ENCODE peak calls at places on chromosomes 2 and 18, in six cellular contexts. One of them, this sample, is unnamed.

GRCh38 chr18:57231846-57232245 is 85.0 kb downstream of the BOD1L2 start:
- DNase-seq in head of caudate nucleus: no peak
- DNase-seq in effector memory CD8-positive, alpha-beta T cell: no peak
- DNase-seq in CD8-positive, alpha-beta T cell: no peak
- DNase-seq in mesenteric fat pad: no peak
- DNase-seq in cerebellum: no peak
- DNase-seq in this sample: no peak

GRCh38 chr2:237482485-237482884 is 4.6 kb upstream of the MLPH start:
- DNase-seq in head of caudate nucleus: peak
- DNase-seq in effector memory CD8-positive, alpha-beta T cell: no peak
- DNase-seq in CD8-positive, alpha-beta T cell: no peak
- DNase-seq in mesenteric fat pad: peak
- DNase-seq in cerebellum: no peak
- DNase-seq in this sample: peak

GRCh38 chr2:111191877-111192276 is 71.2 kb downstream of the BCL2L11 start:
- DNase-seq in head of caudate nucleus: no peak
- DNase-seq in effector memory CD8-positive, alpha-beta T cell: no peak
- DNase-seq in CD8-positive, alpha-beta T cell: no peak
- DNase-seq in mesenteric fat pad: no peak
- DNase-seq in cerebellum: no peak
- DNase-seq in this sample: no peak

GRCh38 chr2:3413642-3414041 is 34.1 kb downstream of the TRAPPC12 start:
- DNase-seq in head of caudate nucleus: no peak
- DNase-seq in effector memory CD8-positive, alpha-beta T cell: no peak
- DNase-seq in CD8-positive, alpha-beta T cell: no peak
- DNase-seq in mesenteric fat pad: no peak
- DNase-seq in cerebellum: no peak
- DNase-seq in this sample: no peak

GRCh38 chr2:196284901-196285589 is 113.7 kb upstream of the STK17B start:
- DNase-seq in head of caudate nucleus: no peak
- DNase-seq in effector memory CD8-positive, alpha-beta T cell: no peak
- DNase-seq in CD8-positive, alpha-beta T cell: no peak
- DNase-seq in mesenteric fat pad: no peak
- DNase-seq in cerebellum: no peak
- DNase-seq in this sample: no peak

GRCh38 chr2:130847776-130848517 is 11.2 kb downstream of the ARHGEF4 start:
- DNase-seq in head of caudate nucleus: no peak
- DNase-seq in effector memory CD8-positive, alpha-beta T cell: no peak
- DNase-seq in CD8-positive, alpha-beta T cell: no peak
- DNase-seq in mesenteric fat pad: no peak
- DNase-seq in cerebellum: no peak
- DNase-seq in this sample: no peak

GRCh38 chr2:48527211-48527880 is 2.6 kb upstream of the STON1 start:
- DNase-seq in head of caudate nucleus: no peak
- DNase-seq in effector memory CD8-positive, alpha-beta T cell: no peak
- DNase-seq in CD8-positive, alpha-beta T cell: no peak
- DNase-seq in mesenteric fat pad: no peak
- DNase-seq in cerebellum: no peak
- DNase-seq in this sample: no peak

GRCh38 chr2:3643371-3644245 is 14.4 kb upstream of the ALLC start:
- DNase-seq in head of caudate nucleus: peak
- DNase-seq in effector memory CD8-positive, alpha-beta T cell: no peak
- DNase-seq in CD8-positive, alpha-beta T cell: no peak
- DNase-seq in mesenteric fat pad: peak
- DNase-seq in cerebellum: no peak
- DNase-seq in this sample: no peak

GRCh38 chr2:36351291-36352023 is 4.1 kb upstream of the CRIM1 start:
- DNase-seq in head of caudate nucleus: no peak
- DNase-seq in effector memory CD8-positive, alpha-beta T cell: no peak
- DNase-seq in CD8-positive, alpha-beta T cell: no peak
- DNase-seq in mesenteric fat pad: no peak
- DNase-seq in cerebellum: no peak
- DNase-seq in this sample: no peak

GRCh38 chr18:72181241-72181764 is 362.8 kb downstream of the CBLN2 start:
- DNase-seq in head of caudate nucleus: no peak
- DNase-seq in effector memory CD8-positive, alpha-beta T cell: no peak
- DNase-seq in CD8-positive, alpha-beta T cell: no peak
- DNase-seq in mesenteric fat pad: no peak
- DNase-seq in cerebellum: no peak
- DNase-seq in this sample: no peak

GRCh38 chr2:109222825-109223471 is 93.9 kb downstream of the SH3RF3 start:
- DNase-seq in head of caudate nucleus: no peak
- DNase-seq in effector memory CD8-positive, alpha-beta T cell: no peak
- DNase-seq in CD8-positive, alpha-beta T cell: no peak
- DNase-seq in mesenteric fat pad: no peak
- DNase-seq in cerebellum: no peak
- DNase-seq in this sample: no peak

GRCh38 chr18:26405190-26405781 is 143.1 kb downstream of the KCTD1 start:
- DNase-seq in head of caudate nucleus: peak
- DNase-seq in effector memory CD8-positive, alpha-beta T cell: no peak
- DNase-seq in CD8-positive, alpha-beta T cell: no peak
- DNase-seq in mesenteric fat pad: no peak
- DNase-seq in cerebellum: peak
- DNase-seq in this sample: no peak

GRCh38 chr2:34107811-34108210 is 508.7 kb upstream of the FAM98A start:
- DNase-seq in head of caudate nucleus: no peak
- DNase-seq in effector memory CD8-positive, alpha-beta T cell: no peak
- DNase-seq in CD8-positive, alpha-beta T cell: no peak
- DNase-seq in mesenteric fat pad: no peak
- DNase-seq in cerebellum: no peak
- DNase-seq in this sample: no peak

GRCh38 chr2:28348149-28348567 is 44.5 kb upstream of the FOSL2 start:
- DNase-seq in head of caudate nucleus: no peak
- DNase-seq in effector memory CD8-positive, alpha-beta T cell: peak
- DNase-seq in CD8-positive, alpha-beta T cell: peak
- DNase-seq in mesenteric fat pad: peak
- DNase-seq in cerebellum: no peak
- DNase-seq in this sample: no peak

GRCh38 chr18:11909597-11910026 is 1.5 kb upstream of the MPPE1 start:
- DNase-seq in head of caudate nucleus: no peak
- DNase-seq in effector memory CD8-positive, alpha-beta T cell: no peak
- DNase-seq in CD8-positive, alpha-beta T cell: no peak
- DNase-seq in mesenteric fat pad: no peak
- DNase-seq in cerebellum: peak
- DNase-seq in this sample: peak

GRCh38 chr2:240622631-240623235 is 2.5 kb upstream of the GPR35 start:
- DNase-seq in head of caudate nucleus: peak
- DNase-seq in effector memory CD8-positive, alpha-beta T cell: no peak
- DNase-seq in CD8-positive, alpha-beta T cell: no peak
- DNase-seq in mesenteric fat pad: peak
- DNase-seq in cerebellum: no peak
- DNase-seq in this sample: no peak

GRCh38 chr2:46091004-46091403 is 206.2 kb upstream of the EPAS1 start:
- DNase-seq in head of caudate nucleus: no peak
- DNase-seq in effector memory CD8-positive, alpha-beta T cell: no peak
- DNase-seq in CD8-positive, alpha-beta T cell: no peak
- DNase-seq in mesenteric fat pad: no peak
- DNase-seq in cerebellum: no peak
- DNase-seq in this sample: no peak

GRCh38 chr2:201532686-201533304 is 81.3 kb downstream of the STRADB start:
- DNase-seq in head of caudate nucleus: no peak
- DNase-seq in effector memory CD8-positive, alpha-beta T cell: no peak
- DNase-seq in CD8-positive, alpha-beta T cell: no peak
- DNase-seq in mesenteric fat pad: no peak
- DNase-seq in cerebellum: no peak
- DNase-seq in this sample: peak

GRCh38 chr18:13615432-13615861 is 110.9 kb downstream of the FAM210A start:
- DNase-seq in head of caudate nucleus: no peak
- DNase-seq in effector memory CD8-positive, alpha-beta T cell: no peak
- DNase-seq in CD8-positive, alpha-beta T cell: no peak
- DNase-seq in mesenteric fat pad: no peak
- DNase-seq in cerebellum: no peak
- DNase-seq in this sample: no peak

GRCh38 chr18:32437080-32437834 is 33.4 kb downstream of the GAREM1 start:
- DNase-seq in head of caudate nucleus: no peak
- DNase-seq in effector memory CD8-positive, alpha-beta T cell: no peak
- DNase-seq in CD8-positive, alpha-beta T cell: no peak
- DNase-seq in mesenteric fat pad: no peak
- DNase-seq in cerebellum: no peak
- DNase-seq in this sample: no peak

GRCh38 chr2:231601356-231602229 is 8.9 kb downstream of the TEX44 start:
- DNase-seq in head of caudate nucleus: peak
- DNase-seq in effector memory CD8-positive, alpha-beta T cell: peak
- DNase-seq in CD8-positive, alpha-beta T cell: peak
- DNase-seq in mesenteric fat pad: no peak
- DNase-seq in cerebellum: peak
- DNase-seq in this sample: no peak

GRCh38 chr2:240655931-240656886 is 26.5 kb downstream of the AQP12B start:
- DNase-seq in head of caudate nucleus: peak
- DNase-seq in effector memory CD8-positive, alpha-beta T cell: no peak
- DNase-seq in CD8-positive, alpha-beta T cell: no peak
- DNase-seq in mesenteric fat pad: no peak
- DNase-seq in cerebellum: no peak
- DNase-seq in this sample: no peak

GRCh38 chr2:209367091-209367747 is 56.6 kb upstream of the MAP2 start:
- DNase-seq in head of caudate nucleus: no peak
- DNase-seq in effector memory CD8-positive, alpha-beta T cell: no peak
- DNase-seq in CD8-positive, alpha-beta T cell: no peak
- DNase-seq in mesenteric fat pad: no peak
- DNase-seq in cerebellum: no peak
- DNase-seq in this sample: no peak

GRCh38 chr2:221570321-221571107 is 1.6 kb downstream of the EPHA4 start:
- DNase-seq in head of caudate nucleus: peak
- DNase-seq in effector memory CD8-positive, alpha-beta T cell: peak
- DNase-seq in CD8-positive, alpha-beta T cell: no peak
- DNase-seq in mesenteric fat pad: no peak
- DNase-seq in cerebellum: peak
- DNase-seq in this sample: no peak

GRCh38 chr18:55524353-55525123 is 63.5 kb downstream of the TCF4 start:
- DNase-seq in head of caudate nucleus: no peak
- DNase-seq in effector memory CD8-positive, alpha-beta T cell: no peak
- DNase-seq in CD8-positive, alpha-beta T cell: no peak
- DNase-seq in mesenteric fat pad: no peak
- DNase-seq in cerebellum: no peak
- DNase-seq in this sample: no peak

GRCh38 chr18:1585881-1586488 is 681.3 kb downstream of the ADCYAP1 start:
- DNase-seq in head of caudate nucleus: no peak
- DNase-seq in effector memory CD8-positive, alpha-beta T cell: no peak
- DNase-seq in CD8-positive, alpha-beta T cell: no peak
- DNase-seq in mesenteric fat pad: no peak
- DNase-seq in cerebellum: peak
- DNase-seq in this sample: no peak

GRCh38 chr2:201786471-201786870 is 5.7 kb upstream of the ALS2 start:
- DNase-seq in head of caudate nucleus: no peak
- DNase-seq in effector memory CD8-positive, alpha-beta T cell: no peak
- DNase-seq in CD8-positive, alpha-beta T cell: no peak
- DNase-seq in mesenteric fat pad: no peak
- DNase-seq in cerebellum: no peak
- DNase-seq in this sample: no peak

GRCh38 chr2:133171396-133172004 is 396.8 kb downstream of the NCKAP5 start:
- DNase-seq in head of caudate nucleus: no peak
- DNase-seq in effector memory CD8-positive, alpha-beta T cell: no peak
- DNase-seq in CD8-positive, alpha-beta T cell: no peak
- DNase-seq in mesenteric fat pad: no peak
- DNase-seq in cerebellum: no peak
- DNase-seq in this sample: peak

GRCh38 chr2:183541766-183542165 is 417.5 kb downstream of the NUP35 start:
- DNase-seq in head of caudate nucleus: no peak
- DNase-seq in effector memory CD8-positive, alpha-beta T cell: no peak
- DNase-seq in CD8-positive, alpha-beta T cell: no peak
- DNase-seq in mesenteric fat pad: no peak
- DNase-seq in cerebellum: no peak
- DNase-seq in this sample: no peak

GRCh38 chr2:174342600-174343342 is 8.0 kb downstream of the SP9 start:
- DNase-seq in head of caudate nucleus: peak
- DNase-seq in effector memory CD8-positive, alpha-beta T cell: peak
- DNase-seq in CD8-positive, alpha-beta T cell: no peak
- DNase-seq in mesenteric fat pad: no peak
- DNase-seq in cerebellum: no peak
- DNase-seq in this sample: no peak

GRCh38 chr2:213315168-213315876 is 31.1 kb downstream of the SPAG16 start:
- DNase-seq in head of caudate nucleus: no peak
- DNase-seq in effector memory CD8-positive, alpha-beta T cell: no peak
- DNase-seq in CD8-positive, alpha-beta T cell: no peak
- DNase-seq in mesenteric fat pad: no peak
- DNase-seq in cerebellum: no peak
- DNase-seq in this sample: no peak

GRCh38 chr2:101699939-101700442 is 2.5 kb downstream of the MAP4K4 start:
- DNase-seq in head of caudate nucleus: no peak
- DNase-seq in effector memory CD8-positive, alpha-beta T cell: no peak
- DNase-seq in CD8-positive, alpha-beta T cell: no peak
- DNase-seq in mesenteric fat pad: no peak
- DNase-seq in cerebellum: no peak
- DNase-seq in this sample: no peak

GRCh38 chr2:82789886-82790276 is 1669.2 kb downstream of the SUCLG1 start:
- DNase-seq in head of caudate nucleus: no peak
- DNase-seq in effector memory CD8-positive, alpha-beta T cell: no peak
- DNase-seq in CD8-positive, alpha-beta T cell: no peak
- DNase-seq in mesenteric fat pad: no peak
- DNase-seq in cerebellum: no peak
- DNase-seq in this sample: no peak

GRCh38 chr18:35386600-35387366 is 9.6 kb upstream of the ZNF396 start:
- DNase-seq in head of caudate nucleus: peak
- DNase-seq in effector memory CD8-positive, alpha-beta T cell: peak
- DNase-seq in CD8-positive, alpha-beta T cell: peak
- DNase-seq in mesenteric fat pad: no peak
- DNase-seq in cerebellum: peak
- DNase-seq in this sample: peak

GRCh38 chr2:8654483-8654882 is 27.4 kb upstream of the ID2 start:
- DNase-seq in head of caudate nucleus: no peak
- DNase-seq in effector memory CD8-positive, alpha-beta T cell: no peak
- DNase-seq in CD8-positive, alpha-beta T cell: no peak
- DNase-seq in mesenteric fat pad: no peak
- DNase-seq in cerebellum: no peak
- DNase-seq in this sample: no peak

GRCh38 chr2:118772487-118773200 is 74.8 kb downstream of the EN1 start:
- DNase-seq in head of caudate nucleus: no peak
- DNase-seq in effector memory CD8-positive, alpha-beta T cell: no peak
- DNase-seq in CD8-positive, alpha-beta T cell: no peak
- DNase-seq in mesenteric fat pad: no peak
- DNase-seq in cerebellum: no peak
- DNase-seq in this sample: no peak

This sample was measured in GM04504.